ENCODE peak calls at places on chromosomes 3 and 15, in six cellular contexts. One of them, this sample, is unnamed.

GRCh38 chr3:114878119-114878839 is 268.8 kb downstream of the ZBTB20 start:
- DNase-seq in GM12878: no peak
- DNase-seq in tibial artery: no peak
- DNase-seq in stimulated activated CD4-positive, alpha-beta T cell treated with anti-CD3 and anti-CD28 coated beads, Interleukin-12 subunit alpha, Interleukin-12 subunit beta, amount 100 ng/mL, for 48 hours: no peak
- DNase-seq in H7: no peak
- DNase-seq in effector memory CD8-positive, alpha-beta T cell: no peak
- DNase-seq in this sample: no peak

GRCh38 chr15:91890614-91891013 is 37.1 kb downstream of the SLCO3A1 start:
- DNase-seq in tibial artery: no peak
- DNase-seq in H7: no peak
- DNase-seq in effector memory CD8-positive, alpha-beta T cell: no peak
- DNase-seq in GM12878: no peak
- DNase-seq in stimulated activated CD4-positive, alpha-beta T cell treated with anti-CD3 and anti-CD28 coated beads, Interleukin-12 subunit alpha, Interleukin-12 subunit beta, amount 100 ng/mL, for 48 hours: no peak
- DNase-seq in this sample: no peak

GRCh38 chr3:124032351-124032880 is 40.5 kb upstream of the ROPN1 start:
- DNase-seq in H7: peak
- DNase-seq in tibial artery: peak
- DNase-seq in stimulated activated CD4-positive, alpha-beta T cell treated with anti-CD3 and anti-CD28 coated beads, Interleukin-12 subunit alpha, Interleukin-12 subunit beta, amount 100 ng/mL, for 48 hours: no peak
- DNase-seq in GM12878: no peak
- DNase-seq in effector memory CD8-positive, alpha-beta T cell: no peak
- DNase-seq in this sample: peak

GRCh38 chr3:179760944-179761343 is 108.1 kb downstream of the USP13 start:
- DNase-seq in stimulated activated CD4-positive, alpha-beta T cell treated with anti-CD3 and anti-CD28 coated beads, Interleukin-12 subunit alpha, Interleukin-12 subunit beta, amount 100 ng/mL, for 48 hours: no peak
- DNase-seq in GM12878: no peak
- DNase-seq in H7: no peak
- DNase-seq in effector memory CD8-positive, alpha-beta T cell: no peak
- DNase-seq in tibial artery: no peak
- DNase-seq in this sample: peak

GRCh38 chr3:59367150-59367549 is 317.3 kb upstream of the CFAP20DC start:
- DNase-seq in tibial artery: no peak
- DNase-seq in H7: no peak
- DNase-seq in GM12878: no peak
- DNase-seq in effector memory CD8-positive, alpha-beta T cell: no peak
- DNase-seq in stimulated activated CD4-positive, alpha-beta T cell treated with anti-CD3 and anti-CD28 coated beads, Interleukin-12 subunit alpha, Interleukin-12 subunit beta, amount 100 ng/mL, for 48 hours: no peak
- DNase-seq in this sample: peak

GRCh38 chr15:96330450-96331140 is at the start of gene NR2F2:
- DNase-seq in H7: peak
- DNase-seq in stimulated activated CD4-positive, alpha-beta T cell treated with anti-CD3 and anti-CD28 coated beads, Interleukin-12 subunit alpha, Interleukin-12 subunit beta, amount 100 ng/mL, for 48 hours: peak
- DNase-seq in GM12878: peak
- DNase-seq in tibial artery: peak
- DNase-seq in effector memory CD8-positive, alpha-beta T cell: peak
- DNase-seq in this sample: peak

GRCh38 chr3:117628896-117629295 is 919.3 kb downstream of the TUSC7 start:
- DNase-seq in stimulated activated CD4-positive, alpha-beta T cell treated with anti-CD3 and anti-CD28 coated beads, Interleukin-12 subunit alpha, Interleukin-12 subunit beta, amount 100 ng/mL, for 48 hours: no peak
- DNase-seq in H7: no peak
- DNase-seq in GM12878: no peak
- DNase-seq in effector memory CD8-positive, alpha-beta T cell: no peak
- DNase-seq in tibial artery: no peak
- DNase-seq in this sample: peak

GRCh38 chr15:29970402-29970695 is 112.4 kb upstream of the GOLGA8J start:
- DNase-seq in GM12878: no peak
- DNase-seq in stimulated activated CD4-positive, alpha-beta T cell treated with anti-CD3 and anti-CD28 coated beads, Interleukin-12 subunit alpha, Interleukin-12 subunit beta, amount 100 ng/mL, for 48 hours: no peak
- DNase-seq in H7: no peak
- DNase-seq in effector memory CD8-positive, alpha-beta T cell: no peak
- DNase-seq in tibial artery: no peak
- DNase-seq in this sample: no peak

GRCh38 chr3:119604878-119605277 is 7.2 kb downstream of the PLA1A start:
- DNase-seq in H7: no peak
- DNase-seq in stimulated activated CD4-positive, alpha-beta T cell treated with anti-CD3 and anti-CD28 coated beads, Interleukin-12 subunit alpha, Interleukin-12 subunit beta, amount 100 ng/mL, for 48 hours: no peak
- DNase-seq in GM12878: no peak
- DNase-seq in tibial artery: no peak
- DNase-seq in effector memory CD8-positive, alpha-beta T cell: no peak
- DNase-seq in this sample: peak